ENCODE peak calls at places on chromosomes 2 and 18, in nine cellular contexts. One of them, this sample, is unnamed.

GRCh38 chr2:101112772-101113157 is 38.4 kb downstream of the TBC1D8 start:
- DNase-seq in left cardiac atrium: no peak
- DNase-seq in activated CD8-positive, alpha-beta memory T cell treated with anti-CD3 and anti-CD28 coated beads, Interleukin-2, amount 10 ng/mL, durations not matched to agents 7 days and 5 days: no peak
- DNase-seq in ovary: no peak
- DNase-seq in astrocyte of the spinal cord: no peak
- DNase-seq in activated CD4-positive, alpha-beta T cell treated with anti-CD3 and anti-CD28 coated beads for 4 hours: no peak
- DNase-seq in IMR-90: no peak
- DNase-seq in activated CD4-positive, CD25-positive, alpha-beta regulatory T cell treated with anti-CD3 and anti-CD28 coated beads, Interleukin-2, amount 50 U/mL, for 16 hours: no peak
- DNase-seq in NCI-H524 treated with DMSO at 0.1 percent for 48 hours: no peak
- DNase-seq in this sample: no peak

GRCh38 chr18:67549946-67550345 is 33.4 kb upstream of the DSEL start:
- DNase-seq in left cardiac atrium: no peak
- DNase-seq in activated CD8-positive, alpha-beta memory T cell treated with anti-CD3 and anti-CD28 coated beads, Interleukin-2, amount 10 ng/mL, durations not matched to agents 7 days and 5 days: no peak
- DNase-seq in ovary: no peak
- DNase-seq in astrocyte of the spinal cord: no peak
- DNase-seq in activated CD4-positive, alpha-beta T cell treated with anti-CD3 and anti-CD28 coated beads for 4 hours: no peak
- DNase-seq in IMR-90: peak; percentile 19
- DNase-seq in activated CD4-positive, CD25-positive, alpha-beta regulatory T cell treated with anti-CD3 and anti-CD28 coated beads, Interleukin-2, amount 50 U/mL, for 16 hours: no peak
- DNase-seq in NCI-H524 treated with DMSO at 0.1 percent for 48 hours: no peak
- DNase-seq in this sample: no peak

GRCh38 chr2:160674076-160674630 is 180.5 kb upstream of the RBMS1 start:
- DNase-seq in left cardiac atrium: no peak
- DNase-seq in activated CD8-positive, alpha-beta memory T cell treated with anti-CD3 and anti-CD28 coated beads, Interleukin-2, amount 10 ng/mL, durations not matched to agents 7 days and 5 days: no peak
- DNase-seq in ovary: no peak
- DNase-seq in astrocyte of the spinal cord: peak; percentile 49
- DNase-seq in activated CD4-positive, alpha-beta T cell treated with anti-CD3 and anti-CD28 coated beads for 4 hours: no peak
- DNase-seq in IMR-90: no peak
- DNase-seq in activated CD4-positive, CD25-positive, alpha-beta regulatory T cell treated with anti-CD3 and anti-CD28 coated beads, Interleukin-2, amount 50 U/mL, for 16 hours: no peak
- DNase-seq in NCI-H524 treated with DMSO at 0.1 percent for 48 hours: peak; percentile 57
- DNase-seq in this sample: no peak

GRCh38 chr2:162116372-162116771 is 35.7 kb downstream of the GCG start:
- DNase-seq in left cardiac atrium: no peak
- DNase-seq in activated CD8-positive, alpha-beta memory T cell treated with anti-CD3 and anti-CD28 coated beads, Interleukin-2, amount 10 ng/mL, durations not matched to agents 7 days and 5 days: no peak
- DNase-seq in ovary: no peak
- DNase-seq in astrocyte of the spinal cord: no peak
- DNase-seq in activated CD4-positive, alpha-beta T cell treated with anti-CD3 and anti-CD28 coated beads for 4 hours: no peak
- DNase-seq in IMR-90: no peak
- DNase-seq in activated CD4-positive, CD25-positive, alpha-beta regulatory T cell treated with anti-CD3 and anti-CD28 coated beads, Interleukin-2, amount 50 U/mL, for 16 hours: no peak
- DNase-seq in NCI-H524 treated with DMSO at 0.1 percent for 48 hours: no peak
- DNase-seq in this sample: no peak

GRCh38 chr2:43000242-43001054 is 208.1 kb upstream of the HAAO start:
- DNase-seq in left cardiac atrium: no peak
- DNase-seq in activated CD8-positive, alpha-beta memory T cell treated with anti-CD3 and anti-CD28 coated beads, Interleukin-2, amount 10 ng/mL, durations not matched to agents 7 days and 5 days: no peak
- DNase-seq in ovary: no peak
- DNase-seq in astrocyte of the spinal cord: no peak
- DNase-seq in activated CD4-positive, alpha-beta T cell treated with anti-CD3 and anti-CD28 coated beads for 4 hours: no peak
- DNase-seq in IMR-90: no peak
- DNase-seq in activated CD4-positive, CD25-positive, alpha-beta regulatory T cell treated with anti-CD3 and anti-CD28 coated beads, Interleukin-2, amount 50 U/mL, for 16 hours: no peak
- DNase-seq in NCI-H524 treated with DMSO at 0.1 percent for 48 hours: no peak
- DNase-seq in this sample: no peak

GRCh38 chr2:43221660-43222471 is 4.5 kb downstream of the ZFP36L2 start:
- DNase-seq in left cardiac atrium: peak; percentile 90
- DNase-seq in activated CD8-positive, alpha-beta memory T cell treated with anti-CD3 and anti-CD28 coated beads, Interleukin-2, amount 10 ng/mL, durations not matched to agents 7 days and 5 days: peak; percentile 84
- DNase-seq in ovary: peak; percentile 93
- DNase-seq in astrocyte of the spinal cord: peak; percentile 98
- DNase-seq in activated CD4-positive, alpha-beta T cell treated with anti-CD3 and anti-CD28 coated beads for 4 hours: peak; percentile 29
- DNase-seq in IMR-90: peak; percentile 97
- DNase-seq in activated CD4-positive, CD25-positive, alpha-beta regulatory T cell treated with anti-CD3 and anti-CD28 coated beads, Interleukin-2, amount 50 U/mL, for 16 hours: no peak
- DNase-seq in NCI-H524 treated with DMSO at 0.1 percent for 48 hours: no peak
- DNase-seq in this sample: peak; percentile 90

GRCh38 chr2:136131961-136132839 is 14.3 kb upstream of the CXCR4 start:
- DNase-seq in left cardiac atrium: no peak
- DNase-seq in activated CD8-positive, alpha-beta memory T cell treated with anti-CD3 and anti-CD28 coated beads, Interleukin-2, amount 10 ng/mL, durations not matched to agents 7 days and 5 days: peak; percentile 75
- DNase-seq in ovary: no peak
- DNase-seq in astrocyte of the spinal cord: no peak
- DNase-seq in activated CD4-positive, alpha-beta T cell treated with anti-CD3 and anti-CD28 coated beads for 4 hours: peak; percentile 60
- DNase-seq in IMR-90: no peak
- DNase-seq in activated CD4-positive, CD25-positive, alpha-beta regulatory T cell treated with anti-CD3 and anti-CD28 coated beads, Interleukin-2, amount 50 U/mL, for 16 hours: peak; percentile 40
- DNase-seq in NCI-H524 treated with DMSO at 0.1 percent for 48 hours: no peak
- DNase-seq in this sample: peak; percentile 59

GRCh38 chr2:71715951-71716696 is 262.8 kb downstream of the DYSF start:
- DNase-seq in left cardiac atrium: no peak
- DNase-seq in activated CD8-positive, alpha-beta memory T cell treated with anti-CD3 and anti-CD28 coated beads, Interleukin-2, amount 10 ng/mL, durations not matched to agents 7 days and 5 days: no peak
- DNase-seq in ovary: no peak
- DNase-seq in astrocyte of the spinal cord: no peak
- DNase-seq in activated CD4-positive, alpha-beta T cell treated with anti-CD3 and anti-CD28 coated beads for 4 hours: no peak
- DNase-seq in IMR-90: no peak
- DNase-seq in activated CD4-positive, CD25-positive, alpha-beta regulatory T cell treated with anti-CD3 and anti-CD28 coated beads, Interleukin-2, amount 50 U/mL, for 16 hours: no peak
- DNase-seq in NCI-H524 treated with DMSO at 0.1 percent for 48 hours: no peak
- DNase-seq in this sample: no peak

GRCh38 chr2:81437474-81438000 is 1133.0 kb upstream of the LRRTM1 start:
- DNase-seq in left cardiac atrium: no peak
- DNase-seq in activated CD8-positive, alpha-beta memory T cell treated with anti-CD3 and anti-CD28 coated beads, Interleukin-2, amount 10 ng/mL, durations not matched to agents 7 days and 5 days: no peak
- DNase-seq in ovary: no peak
- DNase-seq in astrocyte of the spinal cord: no peak
- DNase-seq in activated CD4-positive, alpha-beta T cell treated with anti-CD3 and anti-CD28 coated beads for 4 hours: no peak
- DNase-seq in IMR-90: no peak
- DNase-seq in activated CD4-positive, CD25-positive, alpha-beta regulatory T cell treated with anti-CD3 and anti-CD28 coated beads, Interleukin-2, amount 50 U/mL, for 16 hours: no peak
- DNase-seq in NCI-H524 treated with DMSO at 0.1 percent for 48 hours: no peak
- DNase-seq in this sample: no peak

GRCh38 chr2:196206804-196207203 is 35.4 kb upstream of the STK17B start:
- DNase-seq in left cardiac atrium: no peak
- DNase-seq in activated CD8-positive, alpha-beta memory T cell treated with anti-CD3 and anti-CD28 coated beads, Interleukin-2, amount 10 ng/mL, durations not matched to agents 7 days and 5 days: no peak
- DNase-seq in ovary: no peak
- DNase-seq in astrocyte of the spinal cord: no peak
- DNase-seq in activated CD4-positive, alpha-beta T cell treated with anti-CD3 and anti-CD28 coated beads for 4 hours: no peak
- DNase-seq in IMR-90: no peak
- DNase-seq in activated CD4-positive, CD25-positive, alpha-beta regulatory T cell treated with anti-CD3 and anti-CD28 coated beads, Interleukin-2, amount 50 U/mL, for 16 hours: no peak
- DNase-seq in NCI-H524 treated with DMSO at 0.1 percent for 48 hours: peak; percentile 69
- DNase-seq in this sample: no peak

GRCh38 chr18:8661754-8662573 is 43.4 kb upstream of the MTCL1 start:
- DNase-seq in left cardiac atrium: no peak
- DNase-seq in activated CD8-positive, alpha-beta memory T cell treated with anti-CD3 and anti-CD28 coated beads, Interleukin-2, amount 10 ng/mL, durations not matched to agents 7 days and 5 days: no peak
- DNase-seq in ovary: no peak
- DNase-seq in astrocyte of the spinal cord: peak; percentile 76
- DNase-seq in activated CD4-positive, alpha-beta T cell treated with anti-CD3 and anti-CD28 coated beads for 4 hours: no peak
- DNase-seq in IMR-90: peak; percentile 28
- DNase-seq in activated CD4-positive, CD25-positive, alpha-beta regulatory T cell treated with anti-CD3 and anti-CD28 coated beads, Interleukin-2, amount 50 U/mL, for 16 hours: no peak
- DNase-seq in NCI-H524 treated with DMSO at 0.1 percent for 48 hours: peak; percentile 36
- DNase-seq in this sample: peak; percentile 31